ENCODE peak calls at places on chromosomes 1 and 21, in five cellular contexts. G, F, D, O and T are unnamed samples.
A peak's percentile ranks its signal among the peaks of the same experiment; 100 is the strongest.

GRCh38 chr1:32215629-32216505 is 6.3 kb downstream of the TMEM234 start:
- DNase-seq in G (no peak), O (peak; percentile 32), F (no peak), D (no peak), T (peak; percentile 82)

GRCh38 chr1:161956097-161956496 is 67.6 kb downstream of the OLFML2B start:
- DNase-seq in D (no peak), G (no peak), F (no peak), O (no peak), T (no peak)

GRCh38 chr1:191498318-191498717 is 659.9 kb upstream of the RGS18 start:
- DNase-seq in G (no peak), F (no peak), D (no peak), O (no peak), T (no peak)

GRCh38 chr21:17805966-17806365 is 13.2 kb downstream of the C21orf91 start:
- DNase-seq in D (no peak), F (no peak), O (no peak), G (no peak), T (no peak)

GRCh38 chr1:74937176-74937575 is 197.0 kb upstream of the LHX8 start:
- DNase-seq in G (no peak), D (no peak), F (no peak), O (no peak), T (no peak)

GRCh38 chr1:160590488-160590887 is 11.2 kb upstream of the CD84 start:
- DNase-seq in G (no peak), O (no peak), F (no peak), D (no peak), T (no peak)

GRCh38 chr1:203368624-203369451 is 17.9 kb upstream of the FMOD start:
- DNase-seq in D (peak; percentile 96), G (no peak), O (no peak), F (no peak), T (peak; percentile 67)

GRCh38 chr1:941588-942383 is 17.3 kb downstream of the NOC2L start:
- DNase-seq in D (peak; percentile 88), F (no peak), G (no peak), O (no peak), T (peak; percentile 77)

GRCh38 chr1:169928438-169929209 is 34.9 kb upstream of the SCYL3 start:
- DNase-seq in G (no peak), O (no peak), D (no peak), F (no peak), T (no peak)

GRCh38 chr1:84339503-84339902 is 38.0 kb downstream of the SAMD13 start:
- DNase-seq in O (no peak), G (no peak), F (no peak), D (no peak), T (no peak)

GRCh38 chr21:27584266-27584665 is 617.4 kb upstream of the ADAMTS5 start:
- DNase-seq in G (no peak), D (no peak), F (no peak), O (no peak), T (no peak)

GRCh38 chr21:43812957-43813730 is 23.8 kb downstream of the RRP1 start:
- DNase-seq in D (no peak), G (no peak), F (peak; percentile 73), O (no peak), T (no peak)

GRCh38 chr1:109765483-109765815 is 1.7 kb upstream of the EPS8L3 start:
- DNase-seq in G (no peak), O (no peak), F (no peak), D (no peak), T (peak; percentile 11)

GRCh38 chr1:201653883-201654282 is 115.0 kb downstream of the NAV1 start:
- DNase-seq in O (no peak), D (no peak), F (no peak), G (no peak), T (no peak)
- H3K4me1 ChIP-seq in O (no peaks in the 10 kb centered on the region), D (no peaks in the 10 kb centered on the region), F (peaks cover 9% of the 10 kb centered on the region), G (peaks cover 16% of the 10 kb centered on the region), T (peaks cover 35% of the 10 kb centered on the region)

GRCh38 chr1:21175670-21176581 is 771 bp downstream of the EIF4G3 start:
- DNase-seq in G (no peak), D (no peak), F (peak; percentile 77), O (peak; percentile 50), T (peak; percentile 41)
- H3K4me1 ChIP-seq in G (peaks cover 7% of the 10 kb centered on the region), D (no peaks in the 10 kb centered on the region), F (peaks cover 26% of the 10 kb centered on the region), O (peaks cover 16% of the 10 kb centered on the region), T (peaks cover 14% of the 10 kb centered on the region)

GRCh38 chr1:12428334-12428733 is 189.7 kb downstream of the DHRS3 start:
- DNase-seq in F (no peak), G (no peak), D (no peak), O (no peak), T (no peak)
- H3K4me1 ChIP-seq in F (peaks cover 6% of the 10 kb centered on the region), G (peaks cover 29% of the 10 kb centered on the region), D (no peaks in the 10 kb centered on the region), O (peaks cover 3% of the 10 kb centered on the region), T (peaks cover 18% of the 10 kb centered on the region)

GRCh38 chr1:173048629-173049326 is 2.0 kb downstream of the TNFSF18 start:
- DNase-seq in F (no peak), D (no peak), O (no peak), G (no peak), T (no peak)
- H3K4me1 ChIP-seq in F (peaks cover 27% of the 10 kb centered on the region), D (no peaks in the 10 kb centered on the region), O (no peaks in the 10 kb centered on the region), G (peaks cover 12% of the 10 kb centered on the region), T (no peaks in the 10 kb centered on the region)

DNA sequence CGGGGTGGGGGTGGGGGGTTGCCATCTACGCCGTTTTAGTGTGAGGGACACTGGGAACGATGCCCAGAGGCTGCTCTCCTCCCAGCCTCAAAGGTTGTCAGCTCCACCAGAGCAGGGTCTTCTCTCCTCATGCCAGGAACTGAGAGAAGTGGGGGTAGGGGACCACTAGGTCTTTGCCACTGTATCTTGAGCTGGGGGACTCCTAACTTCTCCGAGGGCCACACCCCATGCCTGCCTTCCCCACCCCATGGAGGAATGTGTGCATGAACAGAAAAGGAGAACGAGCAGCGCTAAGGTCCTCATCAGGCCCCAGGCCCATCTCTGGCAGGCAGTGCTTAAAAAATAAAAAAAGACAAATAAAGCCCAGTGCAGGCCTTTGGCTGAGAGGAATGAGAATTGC is 1.4 kb upstream of the PBXIP1 start:
- DNase-seq in D (no peak), O (no peak), G (no peak), F (no peak), T (no peak)
- H3K4me1 ChIP-seq in D (no peaks in the 10 kb centered on the region), O (peaks cover 55% of the 10 kb centered on the region), G (peaks cover 38% of the 10 kb centered on the region), F (peaks cover 23% of the 10 kb centered on the region), T (peaks cover 51% of the 10 kb centered on the region)

GRCh38 chr1:231540847-231541246 is 12.4 kb downstream of the TSNAX start:
- DNase-seq in G (no peak), D (no peak), O (no peak), F (no peak), T (no peak)
- H3K4me1 ChIP-seq in G (no peaks in the 10 kb centered on the region), D (no peaks in the 10 kb centered on the region), O (no peaks in the 10 kb centered on the region), F (no peaks in the 10 kb centered on the region), T (peaks cover 10% of the 10 kb centered on the region)

GRCh38 chr1:230087034-230087721 is 20.1 kb downstream of the GALNT2 start:
- DNase-seq in O (no peak), D (no peak), F (no peak), G (no peak), T (no peak)
- H3K4me1 ChIP-seq in O (peaks cover 13% of the 10 kb centered on the region), D (no peaks in the 10 kb centered on the region), F (peaks cover 60% of the 10 kb centered on the region), G (peaks cover 33% of the 10 kb centered on the region), T (peaks cover 46% of the 10 kb centered on the region)